ENCODE peak calls at places on chromosomes 16 and 17, in nine cellular contexts. O is psoas muscle; Z is stomach; C is A673; J is lung; I is dorsolateral prefrontal cortex; D is CD8-positive, alpha-beta T cell; F is brain microvascular endothelial cell; H is IMR-90. L is an unnamed sample.

GRCh38 chr16:31467151-31467550 is 4.8 kb upstream of the TGFB1I1 start:
- DNase-seq in C (no peak), I (no peak), F (peak; percentile 20), H (no peak), Z (no peak), O (no peak), J (no peak), D (no peak), L (no peak)

GRCh38 chr17:31869797-31870568 is 10.9 kb upstream of the COPRS start:
- DNase-seq in O (no peak), H (no peak), F (no peak), Z (no peak), C (no peak), J (no peak), D (no peak), I (no peak), L (no peak)

GRCh38 chr16:25691519-25692091 is at the start of gene HS3ST4:
- DNase-seq in D (no peak), H (no peak), F (no peak), Z (peak; percentile 43), C (peak; percentile 85), I (no peak), J (no peak), O (no peak), L (no peak)

GRCh38 chr16:3722508-3722907 is 5.2 kb upstream of the TRAP1 start:
- DNase-seq in D (no peak), I (no peak), H (no peak), O (no peak), C (no peak), F (no peak), Z (no peak), J (no peak), L (no peak)

GRCh38 chr17:7849185-7850117 is 5.4 kb upstream of the TMEM88 start:
- DNase-seq in C (no peak), J (no peak), Z (no peak), H (no peak), F (no peak), O (no peak), I (no peak), D (no peak), L (no peak)

GRCh38 chr17:9929873-9930272 is 24.8 kb upstream of the RCVRN start:
- DNase-seq in Z (no peak), C (no peak), D (no peak), O (no peak), H (no peak), J (no peak), I (no peak), F (no peak), L (no peak)

GRCh38 chr16:2471016-2471652 is at the start of gene NTN3:
- DNase-seq in O (no peak), I (no peak), H (no peak), C (peak; percentile 67), J (no peak), F (no peak), D (no peak), Z (no peak), L (no peak)

GRCh38 chr16:84236671-84237070 is 3.1 kb downstream of the KCNG4 start:
- DNase-seq in D (no peak), Z (no peak), I (no peak), O (no peak), F (no peak), C (no peak), J (no peak), H (no peak), L (no peak)

GRCh38 chr16:1579214-1579613 is 32.7 kb downstream of the IFT140 start:
- DNase-seq in I (no peak), F (no peak), C (no peak), O (no peak), H (no peak), J (no peak), Z (no peak), D (no peak), L (no peak)

DNA sequence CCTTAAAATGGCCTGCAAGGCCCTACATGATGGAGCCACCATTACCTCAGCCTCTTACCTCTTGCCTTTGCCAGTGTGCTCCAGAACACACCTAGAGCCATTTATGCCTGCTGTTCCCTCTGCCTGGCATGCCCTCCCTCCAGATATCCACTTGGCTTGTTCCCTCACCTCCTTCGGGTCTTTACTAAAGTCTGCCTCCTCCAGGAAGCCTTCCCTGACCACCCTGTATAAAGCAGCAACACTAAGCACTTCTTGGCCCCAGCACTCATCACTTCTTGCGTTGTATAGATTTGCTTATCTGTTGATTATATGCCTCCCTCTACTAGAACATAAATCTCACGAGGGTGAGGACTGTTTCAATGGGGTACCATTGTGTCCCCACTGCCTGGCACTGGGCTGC is 25.3 kb downstream of the ANKRD40 start:
- DNase-seq in C (no peak), O (no peak), D (no peak), Z (no peak), I (no peak), F (no peak), J (no peak), H (no peak), L (no peak)
- H3K27ac ChIP-seq in C (no peak overlapping the region), O (no peak overlapping the region), D (no peak overlapping the region), Z (peak overlapping the region; percentile 89), I (no peak overlapping the region), F (no peak overlapping the region), J (no peak overlapping the region), H (no peak overlapping the region), L (no peak overlapping the region)

DNA sequence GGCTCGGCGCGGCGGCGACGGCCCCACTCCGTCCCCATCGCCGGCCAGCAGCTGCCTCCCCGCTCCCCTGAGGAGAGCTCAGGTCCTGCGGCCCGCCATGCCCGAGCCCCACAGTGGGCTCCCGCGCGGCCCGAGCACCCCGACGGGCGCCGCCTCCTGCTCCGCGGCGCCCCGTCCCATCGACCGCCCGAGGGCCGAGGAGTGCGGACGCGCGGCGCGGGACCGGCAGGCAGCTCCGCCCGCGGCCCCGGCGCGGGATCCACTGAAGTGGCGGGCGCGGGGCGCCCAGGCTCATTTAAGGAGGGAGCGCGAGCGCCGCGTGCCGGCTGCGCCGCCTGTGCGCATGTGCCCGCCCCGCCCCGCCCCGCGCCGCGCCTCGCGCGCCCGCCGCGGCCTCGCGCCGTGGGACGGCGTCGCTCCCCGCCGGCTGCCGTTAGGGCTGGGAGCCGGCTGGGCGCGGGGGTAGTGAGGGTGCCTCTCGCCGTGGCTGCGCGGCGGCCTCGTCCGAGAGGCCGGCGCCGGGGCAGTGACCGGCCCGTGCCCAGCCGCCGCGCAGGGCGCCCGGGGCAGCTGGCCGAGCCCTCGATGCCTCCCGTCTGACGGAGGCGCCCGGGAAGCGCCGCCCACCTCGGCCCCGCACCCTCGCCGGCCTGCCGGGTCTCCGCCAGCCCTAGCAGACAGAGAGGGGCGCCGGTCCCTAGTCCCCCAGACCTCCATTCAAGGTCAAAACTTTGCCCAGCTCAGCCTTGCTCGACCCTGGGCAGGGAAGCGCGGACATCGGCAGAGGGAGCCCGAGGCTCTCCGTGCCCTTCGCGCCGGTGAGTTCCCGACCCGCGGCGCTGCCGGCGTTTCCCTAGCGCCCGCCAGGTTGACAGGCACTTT is at the start of gene NETO2:
- DNase-seq in O (peak; percentile 47), J (peak; percentile 35), F (peak; percentile 19), H (peak; percentile 56), C (peak; percentile 73), Z (peak; percentile 57), D (peak; percentile 41), I (peak; percentile 61), L (peak; percentile 73)
- TF ChIP-seq CTCF in O (peak; percentile 57), J (peak; percentile 14), F (peak; percentile 76), H (peak; percentile 62), C (peak; percentile 36), Z (no peak), D (peak; percentile 12), I (peak; percentile 56), L (peak; percentile 50)

DNA sequence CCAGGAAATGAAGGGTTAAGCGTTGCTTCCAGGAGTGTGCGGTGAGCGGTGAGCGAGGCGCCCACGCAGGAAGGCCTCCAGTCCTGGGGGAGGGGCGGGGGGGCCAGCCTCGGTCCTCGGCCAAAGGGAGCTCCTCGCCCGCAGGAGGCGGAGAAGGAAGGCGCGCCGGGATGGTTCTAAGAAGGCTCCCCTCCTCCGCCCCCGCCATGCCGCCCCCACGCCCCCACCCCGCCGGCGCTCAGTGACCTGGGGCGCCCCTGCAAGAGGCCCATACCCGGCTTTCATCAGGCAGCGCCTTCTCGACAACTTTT is 2.2 kb downstream of the RBFOX3 start:
- DNase-seq in O (no peak), D (no peak), Z (no peak), J (no peak), H (no peak), F (no peak), C (no peak), I (no peak), L (no peak)
- H3K27ac ChIP-seq in O (no peak overlapping the region), D (no peak overlapping the region), Z (no peak overlapping the region), J (no peak overlapping the region), H (no peak overlapping the region), F (no peak overlapping the region), C (no peak overlapping the region), I (no peak overlapping the region), L (no peak overlapping the region)

DNA sequence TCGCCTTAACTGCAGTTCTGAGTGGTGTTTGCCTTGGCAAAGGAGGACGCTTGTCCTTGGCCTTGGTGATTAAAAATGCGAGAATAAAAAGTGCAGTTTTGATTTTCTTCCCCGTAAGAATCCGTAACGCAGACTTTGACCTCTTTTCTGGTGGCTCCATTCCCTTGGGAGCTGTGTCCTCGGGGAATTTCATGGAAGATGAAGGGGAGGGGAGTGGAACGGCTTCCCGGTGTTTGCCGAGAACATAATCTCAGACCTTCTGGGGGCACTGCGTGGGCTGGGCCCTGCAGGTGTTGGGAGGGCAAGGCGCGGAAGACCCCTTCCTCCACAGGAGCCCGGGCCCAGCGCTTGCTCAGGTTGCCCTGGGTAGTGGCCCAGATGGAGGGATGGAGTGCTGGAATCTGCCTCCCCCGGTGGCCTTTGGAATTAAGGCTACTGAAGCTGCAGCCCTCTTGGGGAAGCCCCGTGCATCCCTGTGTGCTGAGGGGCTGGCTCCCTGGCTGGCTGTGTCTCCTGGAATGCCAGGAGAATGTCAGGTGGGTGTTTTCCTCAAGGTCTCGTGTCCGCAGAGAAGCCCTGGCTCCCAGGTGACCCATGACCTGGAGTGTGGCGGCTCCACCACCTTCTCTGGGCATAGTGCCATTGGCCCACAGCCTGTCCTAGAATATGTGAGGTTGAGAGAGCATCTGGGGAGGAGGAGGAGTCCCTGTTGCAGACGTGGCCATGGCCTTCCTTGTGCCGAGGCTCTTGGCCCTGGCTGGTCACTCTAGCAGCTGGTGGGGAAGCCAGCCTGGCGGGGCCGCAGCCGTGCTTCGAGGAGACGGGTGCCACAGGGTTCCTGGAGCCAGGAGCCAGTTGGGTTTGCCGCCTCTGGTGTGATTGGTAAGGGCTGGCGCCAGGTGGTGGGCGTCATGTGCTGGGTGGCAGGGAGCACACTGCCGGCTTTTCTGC is 3.1 kb downstream of the BAIAP2 start:
- DNase-seq in J (peak; percentile 64), H (no peak), I (no peak), F (no peak), C (no peak), O (no peak), Z (peak; percentile 84), D (no peak), L (no peak)
- TF ChIP-seq CTCF in J (no peak), H (no peak), I (no peak), F (peak; percentile 3), C (no peak), O (no peak), Z (no peak), D (no peak), L (no peak)

L was measured in Peyer's patch.